ENCODE peak calls at places on chromosomes 6 and 20, in four cellular contexts. One of them, this sample, is unnamed.
A peak's percentile ranks its signal among the peaks of the same experiment; 100 is the strongest.

GRCh38 chr20:54323227-54323734 is 115.4 kb downstream of the PFDN4 start:
- DNase-seq in HepG2: no peak
- DNase-seq in K562: no peak
- DNase-seq in HCT116: no peak
- DNase-seq in this sample: no peak

GRCh38 chr6:160933256-160933655 is 58.3 kb upstream of the MAP3K4 start:
- DNase-seq in HepG2: peak; percentile 20
- DNase-seq in K562: peak; percentile 62
- DNase-seq in HCT116: no peak
- DNase-seq in this sample: peak; percentile 20

GRCh38 chr6:148611213-148611612 is 135.6 kb upstream of the UST start:
- DNase-seq in HepG2: no peak
- DNase-seq in K562: no peak
- DNase-seq in HCT116: no peak
- DNase-seq in this sample: no peak

GRCh38 chr6:12233693-12234551 is 56.2 kb upstream of the EDN1 start:
- DNase-seq in HepG2: peak; percentile 67
- DNase-seq in K562: peak; percentile 23
- DNase-seq in HCT116: peak; percentile 63
- DNase-seq in this sample: peak; percentile 52

GRCh38 chr6:40550096-40550731 is 37.0 kb downstream of the LRFN2 start:
- DNase-seq in HepG2: peak; percentile 54
- DNase-seq in K562: peak; percentile 56
- DNase-seq in HCT116: peak; percentile 44
- DNase-seq in this sample: peak; percentile 35

GRCh38 chr6:111712398-111712797 is 106.7 kb upstream of the TRAF3IP2 start:
- DNase-seq in HepG2: no peak
- DNase-seq in K562: no peak
- DNase-seq in HCT116: no peak
- DNase-seq in this sample: no peak

GRCh38 chr6:24855389-24856245 is 56.9 kb upstream of the ARMH2 start:
- DNase-seq in HepG2: peak; percentile 60
- DNase-seq in K562: peak; percentile 79
- DNase-seq in HCT116: peak; percentile 54
- DNase-seq in this sample: peak; percentile 73

GRCh38 chr6:139080255-139080920 is 51.8 kb downstream of the ABRACL start:
- DNase-seq in HepG2: no peak
- DNase-seq in K562: no peak
- DNase-seq in HCT116: no peak
- DNase-seq in this sample: no peak

GRCh38 chr6:79436232-79436631 is 101.0 kb downstream of the LCA5 start:
- DNase-seq in HepG2: no peak
- DNase-seq in K562: no peak
- DNase-seq in HCT116: no peak
- DNase-seq in this sample: no peak

GRCh38 chr6:20192625-20193024 is 19.6 kb downstream of the MBOAT1 start:
- DNase-seq in HepG2: no peak
- DNase-seq in K562: no peak
- DNase-seq in HCT116: no peak
- DNase-seq in this sample: no peak

GRCh38 chr6:53814353-53814752 is 19.5 kb downstream of the LRRC1 start:
- DNase-seq in HepG2: peak; percentile 44
- DNase-seq in K562: no peak
- DNase-seq in HCT116: no peak
- DNase-seq in this sample: no peak

DNA sequence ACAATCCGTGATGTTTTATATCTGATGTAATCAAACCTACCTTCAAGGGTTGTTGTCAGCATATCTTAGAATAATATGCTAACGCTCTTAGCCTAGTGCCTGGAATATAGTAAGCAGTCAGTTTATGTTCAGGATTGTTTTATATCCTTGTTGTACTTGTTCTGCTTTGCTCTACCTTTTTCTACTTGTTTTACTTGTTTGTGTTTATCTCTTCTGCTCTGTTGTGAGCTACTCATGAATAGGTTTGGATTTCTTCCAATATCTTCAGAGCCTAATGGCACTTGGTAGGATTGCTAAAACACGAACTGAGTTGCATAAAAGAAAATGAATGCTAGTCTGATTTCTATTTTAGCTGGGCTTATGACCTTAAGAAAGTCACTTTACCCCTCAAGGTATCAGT is 40.1 kb downstream of the DNAH8 start:
- DNase-seq in HepG2: no peak
- DNase-seq in K562: no peak
- DNase-seq in HCT116: peak; percentile 32
- DNase-seq in this sample: no peak
- TF ChIP-seq ELF1 in HepG2: no peak
- TF ChIP-seq ELF1 in K562: no peak
- TF ChIP-seq ELF1 in HCT116: no peak
- TF ChIP-seq ELF1 in this sample: no peak

GRCh38 chr6:113073611-113074191 is 726.6 kb downstream of the RFPL4B start:
- DNase-seq in HepG2: no peak
- DNase-seq in K562: no peak
- DNase-seq in HCT116: no peak
- DNase-seq in this sample: no peak
- TF ChIP-seq ELF1 in HepG2: no peak
- TF ChIP-seq ELF1 in K562: no peak
- TF ChIP-seq ELF1 in HCT116: no peak
- TF ChIP-seq ELF1 in this sample: no peak

GRCh38 chr6:10235339-10235738 is 179.5 kb downstream of the TFAP2A start:
- DNase-seq in HepG2: no peak
- DNase-seq in K562: no peak
- DNase-seq in HCT116: no peak
- DNase-seq in this sample: no peak
- TF ChIP-seq ELF1 in HepG2: no peak
- TF ChIP-seq ELF1 in K562: no peak
- TF ChIP-seq ELF1 in HCT116: no peak
- TF ChIP-seq ELF1 in this sample: no peak

GRCh38 chr6:90502866-90503407 is 83.9 kb downstream of the MAP3K7 start:
- DNase-seq in HepG2: peak; percentile 93
- DNase-seq in K562: peak; percentile 66
- DNase-seq in HCT116: peak; percentile 4
- DNase-seq in this sample: no peak
- TF ChIP-seq ELF1 in HepG2: no peak
- TF ChIP-seq ELF1 in K562: peak; percentile 36
- TF ChIP-seq ELF1 in HCT116: no peak
- TF ChIP-seq ELF1 in this sample: no peak

GRCh38 chr20:48017992-48018391 is 232.7 kb upstream of the SULF2 start:
- DNase-seq in HepG2: no peak
- DNase-seq in K562: no peak
- DNase-seq in HCT116: no peak
- DNase-seq in this sample: no peak
- TF ChIP-seq ELF1 in HepG2: no peak
- TF ChIP-seq ELF1 in K562: no peak
- TF ChIP-seq ELF1 in HCT116: no peak
- TF ChIP-seq ELF1 in this sample: no peak

GRCh38 chr6:100968934-100969333 is 87.8 kb upstream of the ASCC3 start:
- DNase-seq in HepG2: peak; percentile 40
- DNase-seq in K562: peak; percentile 3
- DNase-seq in HCT116: no peak
- DNase-seq in this sample: no peak
- TF ChIP-seq ELF1 in HepG2: no peak
- TF ChIP-seq ELF1 in K562: no peak
- TF ChIP-seq ELF1 in HCT116: no peak
- TF ChIP-seq ELF1 in this sample: no peak

DNA sequence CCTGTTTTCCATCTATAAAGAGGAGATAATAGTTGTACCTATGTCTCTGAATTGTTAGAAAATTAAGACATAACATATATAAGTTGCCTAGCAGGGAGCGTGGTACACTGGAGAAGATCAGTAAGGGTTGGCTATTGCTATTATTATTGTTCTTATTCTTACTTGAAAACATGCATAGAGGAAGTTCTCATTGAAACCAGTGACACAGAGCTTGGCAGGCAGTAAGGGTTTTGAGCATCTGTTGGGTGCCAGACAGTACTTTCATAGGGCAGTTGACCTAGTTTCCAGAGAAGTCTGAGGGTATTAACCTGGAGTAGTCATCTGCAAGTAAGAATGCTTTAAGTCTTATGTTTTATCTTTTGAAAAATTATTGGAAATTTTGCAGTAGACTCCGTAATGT is 13.3 kb upstream of the SGK1 start:
- DNase-seq in HepG2: no peak
- DNase-seq in K562: no peak
- DNase-seq in HCT116: no peak
- DNase-seq in this sample: no peak
- TF ChIP-seq ELF1 in HepG2: no peak
- TF ChIP-seq ELF1 in K562: no peak
- TF ChIP-seq ELF1 in HCT116: no peak
- TF ChIP-seq ELF1 in this sample: no peak

GRCh38 chr20:38307371-38308046 is 3.6 kb downstream of the BPI start:
- DNase-seq in HepG2: no peak
- DNase-seq in K562: no peak
- DNase-seq in HCT116: no peak
- DNase-seq in this sample: no peak

GRCh38 chr20:38302721-38303120 is 1.2 kb upstream of the BPI start:
- DNase-seq in HepG2: no peak
- DNase-seq in K562: no peak
- DNase-seq in HCT116: no peak
- DNase-seq in this sample: peak; percentile 83

GRCh38 chr20:38305541-38305940 is 1.6 kb downstream of the BPI start:
- DNase-seq in HepG2: no peak
- DNase-seq in K562: no peak
- DNase-seq in HCT116: no peak
- DNase-seq in this sample: no peak

GRCh38 chr20:38303908-38304379 is at the start of gene BPI:
- DNase-seq in HepG2: no peak
- DNase-seq in K562: no peak
- DNase-seq in HCT116: no peak
- DNase-seq in this sample: no peak

GRCh38 chr20:38304845-38305447 is 990 bp downstream of the BPI start:
- DNase-seq in HepG2: peak; percentile 31
- DNase-seq in K562: peak; percentile 54
- DNase-seq in HCT116: peak; percentile 4
- DNase-seq in this sample: peak; percentile 33
- TF ChIP-seq ELF1 in HepG2: no peak
- TF ChIP-seq ELF1 in K562: no peak
- TF ChIP-seq ELF1 in HCT116: no peak
- TF ChIP-seq ELF1 in this sample: no peak

DNA sequence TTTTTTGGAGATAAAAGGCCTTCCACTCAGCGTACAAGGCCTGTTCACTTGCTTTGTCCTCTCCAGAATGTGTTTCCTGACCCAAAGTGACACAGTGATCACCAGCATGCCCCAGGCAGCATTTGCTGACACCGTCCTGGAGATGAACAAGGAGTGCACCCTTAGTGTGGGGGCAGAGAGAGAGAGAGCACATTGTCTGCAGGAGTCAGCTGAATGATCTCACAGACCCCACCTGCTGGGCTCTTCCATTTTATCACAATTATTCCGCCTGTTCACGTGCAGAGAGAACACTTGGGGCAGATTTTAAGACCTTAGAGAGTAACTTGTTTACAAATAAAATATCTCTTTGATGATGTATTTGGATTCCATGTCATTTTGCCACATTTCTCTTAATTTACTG is 22.4 kb upstream of the MAS1L start:
- DNase-seq in HepG2: peak; percentile 15
- DNase-seq in K562: no peak
- DNase-seq in HCT116: no peak
- DNase-seq in this sample: no peak
- TF ChIP-seq ELF1 in HepG2: no peak
- TF ChIP-seq ELF1 in K562: no peak
- TF ChIP-seq ELF1 in HCT116: no peak
- TF ChIP-seq ELF1 in this sample: no peak

GRCh38 chr6:35973670-35974222 is 50.7 kb downstream of the SLC26A8 start:
- DNase-seq in HepG2: peak; percentile 93
- DNase-seq in K562: peak; percentile 67
- DNase-seq in HCT116: no peak
- DNase-seq in this sample: no peak

GRCh38 chr6:35980991-35981645 is 43.3 kb downstream of the SLC26A8 start:
- DNase-seq in HepG2: no peak
- DNase-seq in K562: no peak
- DNase-seq in HCT116: no peak
- DNase-seq in this sample: no peak

GRCh38 chr6:35972471-35972985 is 51.6 kb upstream of the SRPK1 start:
- DNase-seq in HepG2: peak; percentile 72
- DNase-seq in K562: peak; percentile 40
- DNase-seq in HCT116: no peak
- DNase-seq in this sample: peak; percentile 24

DNA sequence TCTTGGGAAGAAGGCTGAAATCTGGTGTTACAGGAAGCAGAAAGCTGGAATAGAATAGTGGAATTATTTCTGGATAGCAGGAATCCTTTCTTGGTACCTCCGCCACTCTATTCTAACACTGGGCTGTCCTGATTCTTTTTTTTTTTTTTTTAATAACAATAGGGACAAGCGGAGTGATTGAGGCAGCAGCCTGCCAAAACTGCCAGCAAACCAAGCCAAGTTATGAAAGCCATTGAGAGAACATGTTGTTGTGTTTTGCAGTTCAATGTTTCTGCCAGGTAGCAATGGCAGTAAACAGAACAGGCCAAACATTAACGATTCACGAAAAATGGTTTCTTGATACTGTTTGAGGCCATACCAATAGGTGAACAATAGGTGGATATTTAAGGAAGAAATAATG is 47.1 kb downstream of the SLC26A8 start:
- DNase-seq in HepG2: no peak
- DNase-seq in K562: no peak
- DNase-seq in HCT116: no peak
- DNase-seq in this sample: no peak
- TF ChIP-seq ELF1 in HepG2: no peak
- TF ChIP-seq ELF1 in K562: no peak
- TF ChIP-seq ELF1 in HCT116: no peak
- TF ChIP-seq ELF1 in this sample: no peak